ENCODE peak calls at places on chromosomes 5 and 9, in four cellular contexts. W, O, Z and X are unnamed samples.

GRCh38 chr5:51651889-51652288 is 268.6 kb downstream of the ISL1 start:
- DNase-seq in W (no peak), Z (no peak), O (no peak), X (peak)

GRCh38 chr9:36862206-36863145 is 171.6 kb downstream of the PAX5 start:
- DNase-seq in O (peak), Z (peak), W (no peak), X (peak)

GRCh38 chr9:132575005-132575609 is 7.3 kb upstream of the BARHL1 start:
- DNase-seq in Z (peak), W (peak), O (peak), X (peak)

GRCh38 chr5:38831909-38832308 is 13.9 kb upstream of the OSMR start:
- DNase-seq in Z (peak), O (no peak), W (no peak), X (peak)

GRCh38 chr9:5643005-5643624 is 14.2 kb downstream of the RIC1 start:
- DNase-seq in W (no peak), O (no peak), Z (no peak), X (no peak)

GRCh38 chr5:69136296-69136695 is 30.7 kb upstream of the CCNB1 start:
- DNase-seq in O (no peak), W (no peak), Z (no peak), X (no peak)

GRCh38 chr5:140827704-140828401 is at the start of gene PCDHA6:
- DNase-seq in Z (no peak), W (no peak), O (no peak), X (no peak)

GRCh38 chr9:135939351-135940265 is 21.6 kb downstream of the UBAC1 start:
- DNase-seq in O (no peak), W (no peak), Z (peak), X (no peak)